ENCODE peak calls at places on chromosome 1, in eight cellular contexts. M, K, Y, J, A, U, O and Q are unnamed samples.

GRCh38 chr1:183697814-183698590 is 44.9 kb upstream of the APOBEC4 start:
- DNase-seq in K (no peak), J (no peak), O (no peak), A (no peak), U (no peak), Y (no peak), M (no peak), Q (no peak)

GRCh38 chr1:186519981-186520380 is 59.1 kb upstream of the PDC start:
- DNase-seq in Y (no peak), A (no peak), M (no peak), U (no peak), K (no peak), O (no peak), J (no peak), Q (no peak)

GRCh38 chr1:10341062-10341600 is 57.7 kb upstream of the PGD start:
- DNase-seq in U (no peak), A (no peak), O (no peak), M (no peak), Y (no peak), J (no peak), K (no peak), Q (no peak)

GRCh38 chr1:19616489-19616888 is 27.6 kb upstream of the NBL1 start:
- DNase-seq in U (no peak), K (no peak), J (no peak), O (no peak), Y (no peak), A (no peak), M (no peak), Q (no peak)

GRCh38 chr1:200165493-200166220 is 138.1 kb downstream of the NR5A2 start:
- DNase-seq in J (no peak), O (no peak), Y (no peak), U (no peak), M (no peak), K (no peak), A (no peak), Q (no peak)

GRCh38 chr1:163730366-163730765 is 408.6 kb downstream of the NUF2 start:
- DNase-seq in A (no peak), O (no peak), U (no peak), J (no peak), M (peak), K (no peak), Y (no peak), Q (no peak)

GRCh38 chr1:117679868-117680267 is 74.0 kb downstream of the TENT5C start:
- DNase-seq in M (no peak), Y (no peak), K (no peak), J (no peak), O (no peak), A (no peak), U (no peak), Q (no peak)

GRCh38 chr1:208291923-208292711 is 47.9 kb upstream of the PLXNA2 start:
- DNase-seq in U (no peak), Y (no peak), J (no peak), O (no peak), A (no peak), K (no peak), M (no peak), Q (no peak)

GRCh38 chr1:44842763-44843655 is at the start of gene PTCH2:
- DNase-seq in O (peak), Y (peak), J (no peak), A (no peak), K (peak), M (peak), U (peak), Q (no peak)

GRCh38 chr1:173330149-173330951 is 123.2 kb upstream of the TNFSF4 start:
- DNase-seq in U (peak), K (no peak), Y (no peak), M (peak), A (no peak), O (no peak), J (no peak), Q (no peak)

DNA sequence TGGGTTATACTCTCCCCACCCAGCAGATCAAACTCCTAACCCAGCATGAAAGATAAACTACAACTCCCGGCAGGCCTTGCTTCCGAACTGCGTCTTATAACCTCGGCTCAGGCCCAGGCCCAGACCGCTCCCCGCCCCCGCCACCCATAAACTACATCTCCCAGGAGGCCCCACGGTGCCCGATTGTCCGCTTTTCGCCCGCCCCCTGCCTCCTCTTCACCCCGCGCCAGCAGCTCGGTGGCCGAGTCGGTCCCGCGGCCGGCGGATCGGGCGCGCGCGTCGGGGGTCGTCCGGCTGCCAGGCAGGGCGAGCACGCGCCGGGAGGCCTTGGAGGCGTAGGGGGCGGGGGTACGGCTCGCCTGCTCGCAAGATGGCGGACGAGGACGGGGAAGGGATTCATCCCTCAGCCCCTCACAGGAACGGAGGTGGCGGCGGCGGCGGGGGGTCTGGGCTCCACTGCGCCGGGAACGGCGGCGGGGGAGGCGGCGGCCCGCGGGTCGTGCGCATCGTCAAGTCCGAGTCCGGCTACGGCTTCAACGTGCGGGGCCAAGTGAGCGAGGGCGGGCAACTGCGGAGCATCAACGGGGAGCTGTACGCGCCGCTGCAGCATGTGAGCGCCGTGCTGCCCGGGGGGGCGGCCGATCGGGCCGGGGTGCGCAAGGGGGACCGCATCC is at the start of gene SNX27:
- DNase-seq in U (peak), O (peak), J (peak), K (peak), M (peak), A (peak), Y (peak), Q (peak)
- TF ChIP-seq POLR2A in U (peak), O (peak), J (no peak), K (no peak), M (peak), A (peak), Y (peak), Q (peak)

GRCh38 chr1:113190078-113190477 is 117.1 kb downstream of the LRIG2 start:
- DNase-seq in Y (no peak), O (no peak), M (no peak), A (no peak), J (no peak), U (no peak), K (no peak), Q (no peak)

GRCh38 chr1:113191579-113192076 is 118.6 kb downstream of the LRIG2 start:
- DNase-seq in K (no peak), U (no peak), M (no peak), Y (no peak), A (peak), O (peak), J (no peak), Q (no peak)

GRCh38 chr1:113192980-113193379 is 120.0 kb downstream of the LRIG2 start:
- DNase-seq in A (no peak), U (no peak), K (no peak), M (no peak), J (no peak), O (no peak), Y (no peak), Q (no peak)

GRCh38 chr1:113192242-113192641 is 119.2 kb downstream of the LRIG2 start:
- DNase-seq in K (no peak), M (no peak), U (no peak), A (no peak), J (no peak), O (no peak), Y (no peak), Q (no peak)

GRCh38 chr1:113190930-113191329 is 117.9 kb downstream of the LRIG2 start:
- DNase-seq in U (no peak), M (no peak), A (no peak), J (no peak), O (no peak), Y (no peak), K (no peak), Q (no peak)
- TF ChIP-seq POLR2A in U (no peak), M (no peak), A (no peak), J (no peak), O (no peak), Y (no peak), K (no peak), Q (no peak)

DNA sequence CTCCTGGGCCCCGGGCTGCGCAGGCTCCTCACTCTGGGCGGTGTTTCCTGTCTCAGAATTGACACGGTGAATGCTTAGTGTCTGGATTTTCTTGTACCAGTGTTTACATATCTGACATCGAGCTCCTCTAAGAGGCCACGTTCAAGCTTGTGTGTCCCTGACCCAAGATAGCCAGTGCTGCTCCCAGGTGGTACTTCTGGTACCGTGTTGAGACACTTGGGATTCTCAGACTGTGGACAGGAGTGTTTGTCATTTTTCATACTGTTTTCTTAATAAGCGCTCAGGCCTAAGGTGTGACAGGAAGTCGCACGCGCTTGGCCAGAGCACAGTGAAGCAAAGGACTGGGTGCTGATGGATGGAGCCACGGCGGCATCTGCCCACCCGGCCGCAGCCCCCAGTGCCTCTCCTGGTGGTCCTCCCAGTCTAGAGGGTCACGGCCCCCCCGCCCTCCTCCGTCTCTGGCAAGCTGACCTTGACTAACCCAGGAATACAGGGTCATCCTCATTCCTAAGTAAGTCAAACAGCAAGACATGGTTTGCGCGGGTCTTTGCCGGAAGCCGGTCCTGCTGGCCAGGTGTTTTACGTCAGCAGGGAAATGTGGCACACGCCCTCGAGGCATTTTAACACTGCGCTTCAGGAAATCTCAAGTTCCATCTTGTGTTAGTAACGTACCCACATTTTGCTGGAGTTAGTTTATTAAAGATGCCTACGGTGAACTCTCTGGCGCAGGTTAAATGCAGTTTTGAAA is 8.0 kb downstream of the PEX10 start:
- DNase-seq in O (no peak), U (no peak), A (no peak), M (no peak), Y (no peak), J (no peak), K (no peak), Q (no peak)
- TF ChIP-seq POLR2A in O (no peak), U (peak), A (no peak), M (no peak), Y (no peak), J (no peak), K (no peak), Q (no peak)

GRCh38 chr1:204455831-204456145 is 38.8 kb downstream of the PIK3C2B start:
- DNase-seq in Y (no peak), K (no peak), A (no peak), J (no peak), U (no peak), O (no peak), M (no peak), Q (no peak)

GRCh38 chr1:204453141-204453772 is 41.3 kb downstream of the PIK3C2B start:
- DNase-seq in K (no peak), O (peak), J (no peak), M (no peak), Y (no peak), A (no peak), U (no peak), Q (no peak)

GRCh38 chr1:204456826-204457361 is 37.7 kb downstream of the PIK3C2B start:
- DNase-seq in J (no peak), O (no peak), U (no peak), M (peak), K (no peak), Y (peak), A (no peak), Q (no peak)

GRCh38 chr1:204454476-204454875 is 40.1 kb downstream of the PIK3C2B start:
- DNase-seq in O (no peak), A (no peak), Y (no peak), K (no peak), U (no peak), J (no peak), M (no peak), Q (no peak)

DNA sequence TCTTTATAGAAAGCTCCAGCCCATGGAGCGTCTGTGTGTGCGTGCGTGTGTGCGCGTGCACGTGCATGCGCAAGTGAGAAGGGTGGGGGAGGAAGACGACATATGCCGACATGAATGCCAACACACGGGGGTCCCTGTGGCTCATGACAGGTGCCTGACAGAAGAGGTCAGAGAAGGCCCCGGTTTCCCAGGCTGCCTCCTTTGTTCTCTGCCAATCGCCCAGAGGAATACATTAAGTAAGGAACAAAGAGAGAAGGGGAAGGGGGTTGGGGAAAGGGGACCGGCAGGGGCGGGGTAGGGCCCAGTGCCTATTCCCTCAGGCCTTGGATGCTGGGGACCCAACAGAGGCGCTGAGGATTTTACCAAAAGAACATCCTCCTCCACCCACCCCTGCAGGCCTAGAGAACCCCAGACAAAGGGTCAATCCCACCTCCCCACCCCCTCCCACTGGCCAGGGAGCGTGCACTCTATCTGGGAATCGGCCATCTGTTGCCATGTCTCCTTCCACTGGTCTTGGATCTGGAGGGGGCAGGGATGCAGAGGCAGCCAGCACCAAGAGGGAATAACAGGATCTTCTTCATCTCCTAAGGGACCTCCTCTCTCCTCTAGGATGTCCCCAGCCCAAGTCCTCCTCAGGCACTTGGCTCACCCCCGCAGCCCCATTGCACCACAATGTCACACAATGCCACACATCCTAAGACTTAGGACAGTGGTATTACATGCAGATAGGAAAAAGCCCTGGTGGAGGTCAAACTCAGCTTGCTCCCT is 39.4 kb downstream of the PIK3C2B start:
- DNase-seq in K (no peak), J (no peak), Y (no peak), O (no peak), A (no peak), U (no peak), M (no peak), Q (no peak)
- TF ChIP-seq POLR2A in K (no peak), J (no peak), Y (no peak), O (no peak), A (no peak), U (no peak), M (no peak), Q (no peak)

GRCh38 chr1:226476657-226477319 is 68.9 kb upstream of the PARP1 start:
- DNase-seq in U (no peak), O (no peak), K (peak), Y (no peak), M (no peak), J (no peak), A (no peak), Q (no peak)
- TF ChIP-seq POLR2A in U (no peak), O (no peak), K (no peak), Y (no peak), M (no peak), J (no peak), A (no peak), Q (no peak)

GRCh38 chr1:11714831-11715574 is 20.9 kb upstream of the AGTRAP start:
- DNase-seq in J (no peak), A (no peak), K (no peak), O (no peak), Y (no peak), U (no peak), M (no peak), Q (no peak)

GRCh38 chr1:11720523-11720922 is 15.4 kb upstream of the AGTRAP start:
- DNase-seq in M (no peak), Y (no peak), A (no peak), K (no peak), O (no peak), J (no peak), U (no peak), Q (no peak)

GRCh38 chr1:11721301-11721700 is 14.6 kb upstream of the AGTRAP start:
- DNase-seq in O (no peak), J (no peak), Y (no peak), M (no peak), U (no peak), K (no peak), A (no peak), Q (no peak)

GRCh38 chr1:11720033-11720376 is 15.9 kb upstream of the AGTRAP start:
- DNase-seq in M (no peak), Y (no peak), K (no peak), O (no peak), J (no peak), A (no peak), U (no peak), Q (no peak)

DNA sequence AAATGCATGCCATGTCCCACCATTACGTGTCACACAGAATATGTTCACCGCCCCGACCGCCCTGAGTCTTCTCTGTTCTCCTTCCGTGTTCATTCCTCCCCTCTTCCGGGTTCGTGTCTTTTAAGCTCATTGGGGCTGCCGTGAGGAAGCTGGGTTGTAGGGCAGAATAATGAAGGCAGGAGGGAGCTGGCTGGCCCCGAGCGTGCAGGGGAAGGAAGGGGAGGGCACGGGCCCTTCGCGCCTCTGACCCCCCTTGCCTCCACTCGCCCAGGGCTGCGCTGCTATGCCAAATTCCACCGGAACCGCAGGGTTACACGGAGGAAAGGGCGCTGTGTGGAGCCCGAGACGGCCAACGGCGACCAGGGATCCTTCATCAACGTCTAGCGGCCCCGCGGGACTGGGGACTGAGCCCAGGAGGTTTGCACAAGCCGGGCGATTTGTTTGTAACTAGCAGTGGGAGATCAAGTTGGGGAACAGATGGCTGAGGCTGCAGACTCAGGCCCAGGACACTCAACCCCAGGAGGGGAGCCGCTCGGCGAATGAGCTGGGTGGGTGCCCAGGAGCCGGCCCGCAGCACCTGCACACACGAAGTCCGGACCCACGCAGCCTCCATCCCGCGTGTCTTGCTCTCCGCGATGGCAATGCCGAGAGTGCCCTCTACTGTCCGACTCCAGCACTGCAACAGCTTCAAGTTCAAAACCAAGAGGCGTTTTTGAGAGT is 16.5 kb upstream of the AGTRAP start:
- DNase-seq in A (no peak), J (peak), M (peak), Y (peak), O (peak), K (peak), U (peak), Q (peak)
- TF ChIP-seq POLR2A in A (no peak), J (no peak), M (no peak), Y (no peak), O (no peak), K (no peak), U (no peak), Q (no peak)